ENCODE peak calls at places on chromosomes 13 and 19, in four cellular contexts. One of them, this sample, is unnamed.

GRCh38 chr13:111554539-111555267 is 234.3 kb downstream of the TEX29 start:
- DNase-seq in aorta: no peak
- DNase-seq in cardiac muscle cell: no peak
- DNase-seq in right cardiac atrium: no peak
- DNase-seq in this sample: no peak

GRCh38 chr13:20774746-20775145 is 985 bp upstream of the EEF1AKMT1 start:
- DNase-seq in aorta: no peak
- DNase-seq in cardiac muscle cell: no peak
- DNase-seq in right cardiac atrium: no peak
- DNase-seq in this sample: no peak

GRCh38 chr13:83881031-83881727 is 1.1 kb downstream of the SLITRK1 start:
- DNase-seq in aorta: no peak
- DNase-seq in cardiac muscle cell: no peak
- DNase-seq in right cardiac atrium: no peak
- DNase-seq in this sample: no peak

GRCh38 chr13:112106467-112107141 is 39.7 kb downstream of the SOX1 start:
- DNase-seq in aorta: no peak
- DNase-seq in cardiac muscle cell: no peak
- DNase-seq in right cardiac atrium: no peak
- DNase-seq in this sample: no peak

GRCh38 chr13:23915308-23915707 is 18.0 kb upstream of the C1QTNF9B start:
- DNase-seq in aorta: no peak
- DNase-seq in cardiac muscle cell: no peak
- DNase-seq in right cardiac atrium: no peak
- DNase-seq in this sample: no peak

GRCh38 chr19:18232540-18233223 is 6.4 kb upstream of the PDE4C start:
- DNase-seq in aorta: no peak
- DNase-seq in cardiac muscle cell: no peak
- DNase-seq in right cardiac atrium: no peak
- DNase-seq in this sample: no peak

GRCh38 chr19:50488795-50489194 is 12.1 kb upstream of the GARIN5A start:
- DNase-seq in aorta: peak
- DNase-seq in cardiac muscle cell: no peak
- DNase-seq in right cardiac atrium: no peak
- DNase-seq in this sample: no peak

GRCh38 chr13:22871248-22871647 is 309.5 kb upstream of the SGCG start:
- DNase-seq in aorta: no peak
- DNase-seq in cardiac muscle cell: no peak
- DNase-seq in right cardiac atrium: no peak
- DNase-seq in this sample: no peak

GRCh38 chr19:40246292-40247073 is 20.0 kb upstream of the CCNP start:
- DNase-seq in aorta: no peak
- DNase-seq in cardiac muscle cell: no peak
- DNase-seq in right cardiac atrium: no peak
- DNase-seq in this sample: no peak

GRCh38 chr19:2353895-2354592 is 6.0 kb upstream of the TMPRSS9 start:
- DNase-seq in aorta: no peak
- DNase-seq in cardiac muscle cell: no peak
- DNase-seq in right cardiac atrium: no peak
- DNase-seq in this sample: no peak

GRCh38 chr19:41998246-41999020 is 4.4 kb upstream of the ATP1A3 start:
- DNase-seq in aorta: no peak
- DNase-seq in cardiac muscle cell: peak
- DNase-seq in right cardiac atrium: peak
- DNase-seq in this sample: peak

GRCh38 chr13:109146912-109147624 is 517.7 kb downstream of the MYO16 start:
- DNase-seq in aorta: no peak
- DNase-seq in cardiac muscle cell: peak
- DNase-seq in right cardiac atrium: no peak
- DNase-seq in this sample: no peak

This sample was measured in left ventricle myocardium inferior.